ENCODE peak calls at places on chromosomes 11 and 22, in ten cellular contexts. H, Z, P, E, L, Q, U, W, V and K are unnamed samples.

GRCh38 chr11:119585038-119585666 is 143.8 kb downstream of the NECTIN1 start:
- DNase-seq in E (no peak), P (no peak), W (peak; percentile 80), L (no peak), Q (no peak), Z (no peak), V (no peak), H (no peak), U (peak; percentile 37), K (peak; percentile 81)

GRCh38 chr22:46366327-46366731 is 30.8 kb downstream of the TRMU start:
- DNase-seq in U (no peak), E (peak; percentile 40), Q (no peak), W (no peak), P (no peak), V (no peak), Z (no peak), H (no peak), L (no peak), K (no peak)

GRCh38 chr11:76153609-76153949 is 52.7 kb downstream of the WNT11 start:
- DNase-seq in L (peak; percentile 83), P (peak; percentile 88), Q (no peak), W (peak; percentile 93), V (no peak), U (no peak), E (no peak), Z (no peak), H (no peak), K (peak; percentile 99)

GRCh38 chr11:73950869-73951710 is at the start of gene DNAJB13:
- DNase-seq in V (no peak), P (peak; percentile 55), U (no peak), Z (no peak), L (peak; percentile 50), W (peak; percentile 76), Q (no peak), H (no peak), E (peak; percentile 64), K (peak; percentile 86)

GRCh38 chr11:128415539-128415938 is 171.8 kb downstream of the ETS1 start:
- DNase-seq in W (no peak), E (no peak), L (peak; percentile 53), Z (no peak), V (no peak), U (no peak), Q (no peak), P (no peak), H (no peak), K (no peak)

GRCh38 chr11:429931-430456 is 11.8 kb downstream of the ANO9 start:
- DNase-seq in V (no peak), Z (no peak), E (peak; percentile 38), P (no peak), H (no peak), Q (no peak), W (no peak), L (no peak), U (no peak), K (no peak)

GRCh38 chr11:133506023-133506422 is 26.3 kb downstream of the OPCML start:
- DNase-seq in H (no peak), U (no peak), L (no peak), Z (no peak), V (no peak), P (no peak), Q (no peak), E (no peak), W (no peak), K (no peak)

GRCh38 chr11:69131644-69132300 is 24.0 kb upstream of the SMIM38 start:
- DNase-seq in Z (peak; percentile 66), Q (no peak), V (no peak), H (no peak), W (peak; percentile 94), E (peak; percentile 84), U (peak; percentile 66), L (peak; percentile 75), P (peak; percentile 56), K (peak; percentile 94)

GRCh38 chr22:41488076-41488475 is 19.2 kb downstream of the ACO2 start:
- DNase-seq in Q (no peak), E (no peak), Z (no peak), U (no peak), V (no peak), P (no peak), H (no peak), L (no peak), W (no peak), K (no peak)

GRCh38 chr22:29476116-29476515 is 3.9 kb upstream of the NEFH start:
- DNase-seq in H (no peak), W (no peak), V (no peak), Q (no peak), E (no peak), Z (no peak), L (no peak), P (peak; percentile 17), U (no peak), K (peak; percentile 70)

GRCh38 chr11:63179446-63180068 is 35.5 kb upstream of the SLC22A24 start:
- DNase-seq in U (no peak), L (no peak), Z (no peak), E (no peak), Q (no peak), P (no peak), H (no peak), V (no peak), W (no peak), K (peak; percentile 52)

GRCh38 chr22:45478108-45478771 is 24.4 kb upstream of the FBLN1 start:
- DNase-seq in L (peak; percentile 94), Q (no peak), U (no peak), Z (peak; percentile 68), E (peak; percentile 43), P (peak; percentile 97), V (peak; percentile 91), H (no peak), W (no peak), K (no peak)

GRCh38 chr11:94141511-94142307 is 13.1 kb downstream of the PANX1 start:
- DNase-seq in P (no peak), Q (no peak), E (no peak), U (no peak), L (no peak), Z (no peak), W (peak; percentile 56), H (no peak), V (no peak), K (peak; percentile 58)

GRCh38 chr22:26573026-26573662 is 16.8 kb downstream of the TPST2 start:
- DNase-seq in Q (no peak), V (no peak), H (no peak), W (no peak), P (no peak), E (peak; percentile 85), L (no peak), Z (no peak), U (no peak), K (no peak)

GRCh38 chr22:40449676-40450035 is 79.3 kb downstream of the SGSM3 start:
- DNase-seq in Z (peak; percentile 70), H (no peak), P (peak; percentile 57), U (no peak), E (no peak), Q (no peak), W (no peak), V (no peak), L (peak; percentile 76), K (no peak)

GRCh38 chr11:70552441-70553150 is 154.3 kb downstream of the CTTN start:
- DNase-seq in L (no peak), W (no peak), H (no peak), U (no peak), P (no peak), Q (no peak), V (no peak), E (no peak), Z (no peak), K (no peak)

GRCh38 chr11:3853545-3853842 is 2.0 kb upstream of the STIM1 start:
- DNase-seq in Q (no peak), V (no peak), L (no peak), E (no peak), W (no peak), Z (no peak), P (no peak), U (no peak), H (no peak), K (no peak)

GRCh38 chr22:23774922-23775436 is 2.3 kb downstream of the MMP11 start:
- DNase-seq in E (no peak), H (no peak), Q (no peak), V (no peak), U (no peak), P (peak; percentile 29), W (peak; percentile 77), L (peak; percentile 64), Z (peak; percentile 27), K (peak; percentile 93)

GRCh38 chr11:1970956-1971355 is 23.8 kb downstream of the MRPL23 start:
- DNase-seq in U (no peak), Q (no peak), E (peak; percentile 12), V (no peak), L (no peak), P (no peak), W (peak; percentile 1), Z (no peak), H (no peak), K (peak; percentile 13)

GRCh38 chr11:33375688-33376311 is 118.6 kb downstream of the HIPK3 start:
- DNase-seq in Q (no peak), E (no peak), H (no peak), V (no peak), P (no peak), W (no peak), L (peak; percentile 59), Z (no peak), U (peak; percentile 33), K (peak; percentile 62)